ENCODE peak calls at places on chromosomes 1 and 21, in four cellular contexts. P is stomach, H is PC-3, J is colonic mucosa. B is an unnamed sample.

GRCh38 chr1:50959303-50959912 is 659 bp downstream of the FAF1 start:
- DNase-seq in P (no peak), H (peak; percentile 42), J (peak; percentile 39), B (peak; percentile 53)

GRCh38 chr1:183517401-183517800 is 45.1 kb downstream of the SMG7 start:
- DNase-seq in P (no peak), H (no peak), J (no peak), B (no peak)

GRCh38 chr1:99645699-99646531 is at the start of gene PALMD:
- DNase-seq in P (peak; percentile 51), H (peak; percentile 60), J (peak; percentile 22), B (peak; percentile 43)

GRCh38 chr1:7049913-7050625 is 264.8 kb downstream of the CAMTA1 start:
- DNase-seq in P (no peak), H (no peak), J (no peak), B (no peak)

GRCh38 chr1:61254629-61255323 is 172.4 kb downstream of the NFIA start:
- DNase-seq in P (no peak), H (peak; percentile 44), J (peak; percentile 38), B (no peak)

GRCh38 chr1:230232352-230232751 is 165.3 kb downstream of the GALNT2 start:
- DNase-seq in P (no peak), H (no peak), J (no peak), B (no peak)

GRCh38 chr1:103457856-103458255 is 67.6 kb upstream of the RNPC3 start:
- DNase-seq in P (no peak), H (no peak), J (no peak), B (no peak)

GRCh38 chr1:39116116-39116607 is 88.3 kb upstream of the MACF1 start:
- DNase-seq in P (no peak), H (no peak), J (no peak), B (no peak)

GRCh38 chr1:16727190-16728111 is 12.9 kb upstream of the RNU1-4 start:
- DNase-seq in P (peak; percentile 34), H (peak; percentile 45), J (peak; percentile 27), B (peak; percentile 65)

GRCh38 chr1:227934476-227935313 is 13.0 kb downstream of the WNT9A start:
- DNase-seq in P (no peak), H (peak; percentile 100), J (no peak), B (peak; percentile 27)

GRCh38 chr21:42236014-42236413 is 17.1 kb downstream of the ABCG1 start:
- DNase-seq in P (peak; percentile 52), H (no peak), J (no peak), B (no peak)

GRCh38 chr1:230170153-230170547 is 103.1 kb downstream of the GALNT2 start:
- DNase-seq in P (no peak), H (no peak), J (no peak), B (no peak)

GRCh38 chr1:3313579-3313955 is 140.9 kb upstream of the ARHGEF16 start:
- DNase-seq in P (peak; percentile 88), H (peak; percentile 29), J (peak; percentile 59), B (no peak)

GRCh38 chr1:3312310-3312734 is 142.1 kb upstream of the ARHGEF16 start:
- DNase-seq in P (no peak), H (no peak), J (no peak), B (no peak)

GRCh38 chr1:3312894-3313578 is 141.4 kb upstream of the ARHGEF16 start:
- DNase-seq in P (peak; percentile 88), H (peak; percentile 99), J (peak; percentile 64), B (peak; percentile 98)

GRCh38 chr1:3311711-3312110 is 142.8 kb upstream of the ARHGEF16 start:
- DNase-seq in P (no peak), H (no peak), J (no peak), B (no peak)

GRCh38 chr1:3310718-3311400 is 143.6 kb upstream of the ARHGEF16 start:
- DNase-seq in P (no peak), H (no peak), J (no peak), B (no peak)
- H3K27me3 ChIP-seq in P (no peaks in the 10 kb centered on the region), H (peaks cover 39% of the 10 kb centered on the region), J (no peaks in the 10 kb centered on the region), B (no peaks in the 10 kb centered on the region)

GRCh38 chr1:244077473-244078220 is 26.6 kb downstream of the ZBTB18 start:
- DNase-seq in P (no peak), H (no peak), J (no peak), B (no peak)
- H3K4me3 ChIP-seq in P (no peak overlapping the region), H (no peak overlapping the region), J (no peak overlapping the region), B (no peak overlapping the region)

GRCh38 chr1:10903826-10904225 is 107.4 kb upstream of the CASZ1 start:
- DNase-seq in P (no peak), H (no peak), J (no peak), B (no peak)
- H3K27me3 ChIP-seq in P (no peaks in the 10 kb centered on the region), H (no peaks in the 10 kb centered on the region), J (no peaks in the 10 kb centered on the region), B (peaks cover 41% of the 10 kb centered on the region)

DNA sequence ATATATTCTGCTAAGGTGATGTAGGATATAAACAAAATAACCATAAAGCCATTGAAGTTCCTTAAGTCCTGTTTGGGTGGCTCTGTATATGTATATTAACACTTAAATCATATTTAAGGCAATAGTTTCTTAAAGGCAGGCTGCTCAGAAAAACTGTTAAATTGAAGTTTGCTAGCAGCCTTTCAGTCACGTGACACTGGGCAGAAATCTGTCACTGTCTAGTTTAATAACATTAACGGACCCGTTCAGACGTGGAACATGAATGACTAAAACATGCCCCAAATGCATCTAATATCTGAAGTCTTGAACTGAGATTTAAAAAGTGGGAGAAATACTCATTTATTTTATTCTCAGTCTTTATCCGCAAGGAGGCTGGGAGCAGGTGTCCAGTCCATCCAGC is 3.3 kb upstream of the SPATA1 start:
- DNase-seq in P (no peak), H (no peak), J (no peak), B (no peak)
- H3K4me3 ChIP-seq in P (no peak overlapping the region), H (no peak overlapping the region), J (no peak overlapping the region), B (no peak overlapping the region)

DNA sequence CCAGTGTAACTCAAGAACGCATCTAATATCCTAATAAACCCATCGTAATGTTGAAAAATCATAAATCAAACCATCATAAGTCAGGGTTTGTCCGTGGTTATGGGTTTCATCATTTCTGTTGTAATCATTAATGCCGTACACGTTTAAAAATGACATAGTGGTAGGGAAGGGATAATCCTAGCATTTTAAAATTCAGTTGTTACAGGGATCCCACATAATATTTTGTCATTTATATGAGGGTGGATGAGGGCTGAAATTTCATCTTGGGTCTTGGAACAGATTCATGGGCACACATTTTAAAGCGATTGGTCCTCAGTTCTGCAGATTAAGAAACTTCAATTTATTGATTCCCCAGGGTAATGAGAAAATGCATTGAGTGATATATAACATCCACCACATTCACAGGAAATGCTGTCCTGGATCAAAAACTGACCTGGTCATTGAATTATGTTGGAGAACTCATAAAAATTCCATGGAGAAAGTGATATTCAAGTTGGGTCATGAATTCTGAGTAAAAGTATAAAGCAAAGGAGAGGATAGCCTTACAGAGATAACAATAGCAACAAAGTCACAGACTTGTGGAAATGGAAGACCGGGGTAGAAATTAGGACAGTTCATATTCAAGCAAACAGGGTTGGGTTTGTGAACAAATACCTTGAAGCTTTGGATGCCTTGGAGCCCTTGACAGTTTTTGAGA is 1527.3 kb upstream of the TPTE start:
- DNase-seq in P (no peak), H (peak; percentile 2), J (no peak), B (no peak)
- H3K27me3 ChIP-seq in P (peaks cover 4% of the 10 kb centered on the region), H (peaks cover 60% of the 10 kb centered on the region), J (no peaks in the 10 kb centered on the region), B (no peaks in the 10 kb centered on the region)

GRCh38 chr1:19439464-19440171 is 45.7 kb downstream of the CAPZB start:
- DNase-seq in P (no peak), H (no peak), J (no peak), B (no peak)

GRCh38 chr1:19443321-19443720 is 42.0 kb downstream of the CAPZB start:
- DNase-seq in P (no peak), H (no peak), J (no peak), B (no peak)

GRCh38 chr1:19444399-19445021 is 40.8 kb downstream of the CAPZB start:
- DNase-seq in P (no peak), H (no peak), J (no peak), B (no peak)

GRCh38 chr1:19441048-19441447 is 44.3 kb downstream of the CAPZB start:
- DNase-seq in P (no peak), H (no peak), J (no peak), B (no peak)

DNA sequence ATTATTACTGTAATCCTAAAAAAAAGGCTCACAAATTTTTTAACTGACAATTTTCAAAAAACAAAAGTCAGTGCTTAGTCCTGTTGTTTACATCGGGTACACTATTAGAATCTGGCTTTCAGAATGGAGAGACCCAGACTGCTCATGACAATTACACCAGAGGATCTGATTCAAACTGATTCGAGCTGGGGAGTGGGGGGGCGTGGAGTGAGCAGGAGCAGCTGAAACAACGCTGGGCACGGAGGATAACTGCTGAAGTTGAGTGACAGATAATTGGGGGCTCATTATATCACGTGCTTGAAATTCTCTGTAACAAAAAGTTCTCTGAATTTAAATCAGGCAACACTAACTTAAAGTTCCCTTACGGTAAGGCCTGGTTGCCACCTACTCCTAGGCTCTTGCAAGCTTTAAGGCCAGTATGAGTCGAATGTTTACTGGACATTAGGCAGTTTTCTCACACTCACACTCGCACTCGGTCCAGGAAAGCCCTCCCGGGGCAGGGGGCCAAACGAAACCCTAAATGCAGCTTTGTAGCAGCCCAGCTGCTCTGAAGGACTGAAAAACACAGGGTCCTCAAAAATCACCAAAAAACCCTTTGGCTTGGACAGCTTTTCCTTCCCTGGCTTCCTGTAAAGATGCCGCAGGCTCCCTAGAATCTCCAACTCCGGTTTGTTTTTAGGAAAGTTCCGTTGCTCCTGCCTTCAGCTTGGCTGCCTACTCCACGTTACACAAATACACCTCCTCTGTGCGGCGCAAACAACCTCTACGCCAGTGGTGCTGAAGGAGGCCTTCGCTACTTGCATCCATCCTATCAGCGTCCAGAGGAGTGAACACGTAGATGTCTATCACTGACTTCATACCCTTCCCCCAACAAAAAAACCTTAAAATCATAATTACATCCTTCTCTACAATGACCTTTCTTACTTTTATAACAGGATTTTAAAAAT is 42.9 kb downstream of the CAPZB start:
- DNase-seq in P (no peak), H (no peak), J (no peak), B (no peak)
- H3K4me3 ChIP-seq in P (no peak overlapping the region), H (no peak overlapping the region), J (no peak overlapping the region), B (no peak overlapping the region)

DNA sequence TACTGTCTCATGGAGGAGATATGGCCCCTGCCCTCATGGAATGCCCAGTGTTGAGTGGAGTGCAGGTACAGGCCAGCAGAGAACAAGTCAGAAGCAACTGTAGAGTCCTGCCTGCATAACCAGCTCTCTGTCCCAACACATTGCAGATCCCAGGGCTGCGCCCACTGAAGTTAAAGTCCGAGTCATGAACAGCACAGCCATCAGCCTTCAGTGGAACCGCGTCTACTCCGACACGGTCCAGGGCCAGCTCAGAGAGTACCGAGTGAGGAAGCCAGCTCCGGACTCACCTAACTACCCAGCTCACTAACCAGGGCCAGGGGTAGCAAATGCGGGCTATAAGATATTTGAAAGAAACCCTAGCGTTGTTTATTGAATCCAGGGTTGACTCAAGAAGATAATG is 59.1 kb upstream of the CNTN2 start:
- DNase-seq in P (no peak), H (no peak), J (no peak), B (no peak)
- H3K27me3 ChIP-seq in P (no peaks in the 10 kb centered on the region), H (peaks cover 95% of the 10 kb centered on the region), J (no peaks in the 10 kb centered on the region), B (peaks cover 14% of the 10 kb centered on the region)

DNA sequence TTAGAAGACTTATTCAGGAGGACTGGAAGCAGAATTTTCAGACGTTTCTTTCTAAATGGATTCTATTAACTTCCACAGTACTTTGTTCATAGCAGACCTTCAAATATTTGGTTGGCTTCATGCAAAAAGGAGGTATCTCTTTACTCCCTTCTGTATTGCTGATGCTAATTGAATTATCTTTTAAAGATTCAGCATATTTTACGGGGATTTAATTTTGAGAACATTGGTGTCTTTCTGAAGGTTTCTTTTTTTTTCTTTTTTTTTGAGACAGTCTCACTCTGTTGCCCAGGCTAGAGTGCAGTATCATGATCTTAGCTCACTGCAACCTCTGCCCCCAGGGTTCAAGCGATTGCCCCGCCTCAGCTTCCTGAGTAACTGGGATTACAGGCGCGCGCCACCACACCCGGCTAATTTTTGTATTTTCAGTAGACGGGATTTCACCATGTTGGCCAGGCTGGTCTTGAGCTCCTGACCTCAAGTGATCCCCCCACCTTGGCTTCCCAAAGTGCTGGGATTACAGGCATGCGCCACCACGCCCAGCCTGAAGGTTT is 14.3 kb downstream of the CNST start:
- DNase-seq in P (no peak), H (no peak), J (no peak), B (no peak)
- H3K4me3 ChIP-seq in P (no peak overlapping the region), H (no peak overlapping the region), J (no peak overlapping the region), B (no peak overlapping the region)